ENCODE peak calls at places on chromosomes 13 and 19, in five cellular contexts. Q, X, N, I and P are unnamed samples.

GRCh38 chr19:12992729-12993128 is 2.5 kb upstream of the NFIX start:
- DNase-seq in Q (no peak), X (no peak), N (no peak), I (no peak), P (no peak)

GRCh38 chr19:42175952-42176648 is 41.4 kb downstream of the DEDD2 start:
- DNase-seq in Q (no peak), X (peak), N (no peak), I (peak), P (no peak)

GRCh38 chr13:91154553-91154952 is 192.9 kb upstream of the MIR17HG start:
- DNase-seq in Q (no peak), X (no peak), N (no peak), I (no peak), P (no peak)

GRCh38 chr19:57075801-57076492 is 43.8 kb upstream of the USP29 start:
- DNase-seq in Q (no peak), X (peak), N (no peak), I (no peak), P (no peak)

GRCh38 chr19:11088508-11089253 is 582 bp upstream of the LDLR start:
- DNase-seq in Q (no peak), X (peak), N (peak), I (peak), P (no peak)

GRCh38 chr19:13492128-13492527 is 14.2 kb downstream of the CACNA1A start:
- DNase-seq in Q (no peak), X (no peak), N (no peak), I (no peak), P (no peak)

GRCh38 chr13:99967884-99968520 is 3.6 kb downstream of the ZIC5 start:
- DNase-seq in Q (no peak), X (no peak), N (no peak), I (no peak), P (no peak)

GRCh38 chr13:75996582-75996981 is 360.5 kb downstream of the LMO7 start:
- DNase-seq in Q (no peak), X (no peak), N (no peak), I (no peak), P (no peak)

GRCh38 chr19:31160346-31160926 is 188.8 kb downstream of the TSHZ3 start:
- DNase-seq in Q (no peak), X (no peak), N (no peak), I (no peak), P (no peak)

GRCh38 chr13:66033924-66034323 is 1196.2 kb downstream of the PCDH9 start:
- DNase-seq in Q (no peak), X (no peak), N (no peak), I (no peak), P (no peak)

GRCh38 chr13:99063952-99064351 is 86.1 kb upstream of the DOCK9 start:
- DNase-seq in Q (no peak), X (no peak), N (no peak), I (peak), P (no peak)